ENCODE peak calls at places on chromosomes 13 and 19, in six cellular contexts. R, T, Y, O, E and B are unnamed samples.

GRCh38 chr19:31448221-31448657 is 99.0 kb upstream of the TSHZ3 start:
- DNase-seq in O (no peak), Y (no peak), T (no peak), R (no peak), E (peak; percentile 91), B (no peak)

GRCh38 chr13:110716235-110716505 is 2.7 kb downstream of the ING1 start:
- DNase-seq in R (peak; percentile 29), E (peak; percentile 36), T (no peak), Y (no peak), O (no peak), B (no peak)

GRCh38 chr19:7743425-7743841 is 3.9 kb downstream of the CD209 start:
- DNase-seq in Y (peak; percentile 48), R (peak; percentile 48), O (no peak), T (no peak), E (no peak), B (no peak)

GRCh38 chr19:58409010-58409790 is 751 bp downstream of the ZNF584 start:
- DNase-seq in R (no peak), T (peak; percentile 21), O (no peak), Y (peak; percentile 51), E (peak; percentile 36), B (no peak)

GRCh38 chr13:81686877-81687276 is 1346.0 kb upstream of the SPRY2 start:
- DNase-seq in Y (no peak), O (no peak), E (no peak), T (no peak), R (no peak), B (no peak)

GRCh38 chr19:31351212-31352193 is 2.3 kb upstream of the TSHZ3 start:
- DNase-seq in T (peak; percentile 34), O (no peak), Y (no peak), R (no peak), E (peak; percentile 58), B (no peak)

GRCh38 chr13:26695891-26696311 is 64.7 kb downstream of the GPR12 start:
- DNase-seq in T (no peak), Y (no peak), O (no peak), R (no peak), E (no peak), B (no peak)

GRCh38 chr13:110161112-110161897 is 145.7 kb downstream of the COL4A1 start:
- DNase-seq in T (no peak), R (no peak), O (no peak), Y (no peak), E (no peak), B (no peak)

GRCh38 chr13:109110159-109110558 is 480.7 kb downstream of the MYO16 start:
- DNase-seq in O (no peak), R (no peak), T (no peak), E (no peak), Y (no peak), B (no peak)

GRCh38 chr13:110448677-110449076 is 112.8 kb downstream of the RAB20 start:
- DNase-seq in E (no peak), T (no peak), Y (no peak), O (no peak), R (no peak), B (no peak)

GRCh38 chr13:64441740-64442139 is 2788.4 kb downstream of the PCDH9 start:
- DNase-seq in T (no peak), E (no peak), Y (no peak), O (no peak), R (no peak), B (no peak)

GRCh38 chr19:2475018-2475701 is 767 bp upstream of the GADD45B start:
- DNase-seq in O (peak; percentile 45), R (peak; percentile 76), T (no peak), Y (peak; percentile 76), E (peak; percentile 65), B (peak; percentile 45)

GRCh38 chr19:47497073-47497766 is 13.2 kb upstream of the KPTN start:
- DNase-seq in T (no peak), Y (no peak), O (no peak), E (no peak), R (no peak), B (no peak)